ENCODE peak calls at places on chromosomes 3 and 15, in nine cellular contexts. W is brain microvascular endothelial cell, F is HCT116, R is WERI-Rb-1, X is cardiac fibroblast, O is neural progenitor cell, D is dorsolateral prefrontal cortex, P is MM.1S, A is HFF-Myc. G is an unnamed sample.

GRCh38 chr3:20692675-20693074 is 506.7 kb upstream of the SGO1 start:
- DNase-seq in W (no peak), F (no peak), R (no peak), X (no peak), O (no peak), D (no peak), P (no peak), A (no peak), G (no peak)

GRCh38 chr15:40456299-40456712 is 14.5 kb upstream of the CHST14 start:
- DNase-seq in W (no peak), F (no peak), R (no peak), X (no peak), O (no peak), D (no peak), P (no peak), A (no peak), G (no peak)

GRCh38 chr3:131231710-131232348 is 149.7 kb upstream of the NUDT16 start:
- DNase-seq in W (no peak), F (no peak), R (no peak), X (peak), O (no peak), D (no peak), P (no peak), A (no peak), G (no peak)

GRCh38 chr3:112667599-112667998 is 26.7 kb upstream of the CCDC80 start:
- DNase-seq in W (no peak), F (no peak), R (no peak), X (no peak), O (no peak), D (no peak), P (no peak), A (no peak), G (no peak)

GRCh38 chr3:32336123-32336518 is 55.5 kb upstream of the CMTM7 start:
- DNase-seq in W (no peak), F (no peak), R (no peak), X (no peak), O (no peak), D (no peak), P (no peak), A (no peak), G (no peak)

GRCh38 chr15:50940506-50940905 is 32.0 kb downstream of the AP4E1 start:
- DNase-seq in W (peak), F (no peak), R (no peak), X (peak), O (no peak), D (no peak), P (no peak), A (no peak), G (no peak)

GRCh38 chr3:182268711-182269110 is 524.6 kb upstream of the ATP11B start:
- DNase-seq in W (no peak), F (no peak), R (no peak), X (no peak), O (no peak), D (no peak), P (no peak), A (no peak), G (no peak)

GRCh38 chr15:91101356-91101920 is 1.4 kb downstream of the SV2B start:
- DNase-seq in W (no peak), F (no peak), R (no peak), X (no peak), O (no peak), D (no peak), P (no peak), A (no peak), G (no peak)

GRCh38 chr15:90421527-90421926 is 33.5 kb downstream of the IQGAP1 start:
- DNase-seq in W (peak), F (no peak), R (no peak), X (no peak), O (no peak), D (no peak), P (no peak), A (no peak), G (no peak)

GRCh38 chr15:70589221-70589620 is 174.1 kb downstream of the UACA start:
- DNase-seq in W (peak), F (no peak), R (no peak), X (peak), O (no peak), D (no peak), P (no peak), A (no peak), G (peak)

GRCh38 chr3:42066516-42067181 is 24.5 kb upstream of the TRAK1 start:
- DNase-seq in W (peak), F (no peak), R (no peak), X (peak), O (peak), D (no peak), P (no peak), A (no peak), G (no peak)

GRCh38 chr3:133455281-133455680 is 55.4 kb downstream of the BFSP2 start:
- DNase-seq in W (no peak), F (no peak), R (peak), X (no peak), O (peak), D (no peak), P (no peak), A (no peak), G (no peak)

GRCh38 chr15:66045542-66045941 is 176.3 kb downstream of the RAB11A start:
- DNase-seq in W (no peak), F (no peak), R (no peak), X (no peak), O (no peak), D (no peak), P (no peak), A (no peak), G (no peak)

GRCh38 chr3:128813003-128813564 is 66.3 kb upstream of the ACAD9 start:
- DNase-seq in W (no peak), F (no peak), R (no peak), X (no peak), O (no peak), D (peak), P (no peak), A (no peak), G (no peak)

GRCh38 chr15:70096215-70096974 is 1.3 kb downstream of the TLE3 start:
- DNase-seq in W (peak), F (no peak), R (no peak), X (peak), O (no peak), D (peak), P (peak), A (no peak), G (no peak)

GRCh38 chr3:32217339-32217738 is 21.1 kb upstream of the CMTM8 start:
- DNase-seq in W (no peak), F (no peak), R (no peak), X (no peak), O (no peak), D (no peak), P (no peak), A (no peak), G (no peak)

GRCh38 chr15:43183270-43183669 is 1.9 kb upstream of the CCNDBP1 start:
- DNase-seq in W (no peak), F (no peak), R (no peak), X (no peak), O (no peak), D (no peak), P (no peak), A (no peak), G (no peak)

GRCh38 chr3:126530171-126531050 is 6.5 kb downstream of the CHST13 start:
- DNase-seq in W (no peak), F (no peak), R (no peak), X (no peak), O (no peak), D (no peak), P (no peak), A (no peak), G (no peak)

GRCh38 chr15:41561777-41562145 is 2.7 kb downstream of the TYRO3 start:
- DNase-seq in W (peak), F (no peak), R (peak), X (peak), O (peak), D (peak), P (no peak), A (no peak), G (no peak)

GRCh38 chr3:150823277-150823676 is 60.3 kb upstream of the SIAH2 start:
- DNase-seq in W (no peak), F (no peak), R (no peak), X (no peak), O (no peak), D (no peak), P (no peak), A (no peak), G (no peak)

GRCh38 chr15:92930061-92930460 is 29.9 kb downstream of the CHD2 start:
- DNase-seq in W (no peak), F (no peak), R (peak), X (no peak), O (no peak), D (no peak), P (no peak), A (no peak), G (no peak)

GRCh38 chr15:50206020-50206419 is 24.0 kb downstream of the SLC27A2 start:
- DNase-seq in W (no peak), F (no peak), R (no peak), X (no peak), O (no peak), D (no peak), P (no peak), A (no peak), G (no peak)

GRCh38 chr3:53422954-53423708 is 71.3 kb upstream of the CACNA1D start:
- DNase-seq in W (no peak), F (no peak), R (peak), X (no peak), O (no peak), D (no peak), P (no peak), A (no peak), G (no peak)

GRCh38 chr3:99843590-99844260 is 26.1 kb downstream of the CMSS1 start:
- DNase-seq in W (no peak), F (no peak), R (peak), X (peak), O (no peak), D (no peak), P (no peak), A (no peak), G (no peak)

GRCh38 chr3:37032961-37033360 is 39.6 kb downstream of the MLH1 start:
- DNase-seq in W (no peak), F (no peak), R (no peak), X (peak), O (no peak), D (peak), P (no peak), A (no peak), G (no peak)

GRCh38 chr15:35547775-35548364 is 1.9 kb upstream of the DPH6 start:
- DNase-seq in W (no peak), F (no peak), R (no peak), X (no peak), O (peak), D (no peak), P (no peak), A (no peak), G (no peak)

GRCh38 chr15:101807345-101807945 is 4.1 kb downstream of the OR4F6 start:
- DNase-seq in W (no peak), F (no peak), R (no peak), X (no peak), O (no peak), D (no peak), P (no peak), A (no peak), G (peak)

GRCh38 chr3:113867506-113867905 is 28.9 kb downstream of the GRAMD1C start:
- DNase-seq in W (peak), F (peak), R (no peak), X (no peak), O (no peak), D (no peak), P (no peak), A (no peak), G (no peak)

GRCh38 chr3:94004301-94004910 is 24.0 kb downstream of the STX19 start:
- DNase-seq in W (peak), F (peak), R (no peak), X (peak), O (peak), D (no peak), P (peak), A (peak), G (peak)

GRCh38 chr15:90558182-90558581 is 28.5 kb downstream of the CRTC3 start:
- DNase-seq in W (no peak), F (no peak), R (peak), X (peak), O (no peak), D (no peak), P (no peak), A (no peak), G (no peak)

GRCh38 chr3:25468866-25469319 is 40.8 kb downstream of the RARB start:
- DNase-seq in W (peak), F (no peak), R (no peak), X (peak), O (peak), D (peak), P (no peak), A (no peak), G (peak)

GRCh38 chr15:77373441-77373840 is 46.5 kb downstream of the PEAK1 start:
- DNase-seq in W (no peak), F (no peak), R (no peak), X (no peak), O (no peak), D (no peak), P (no peak), A (no peak), G (no peak)

GRCh38 chr15:74788716-74789151 is 6.9 kb downstream of the CSK start:
- DNase-seq in W (no peak), F (no peak), R (no peak), X (no peak), O (peak), D (no peak), P (peak), A (no peak), G (no peak)

GRCh38 chr15:74786659-74787165 is 4.8 kb downstream of the CSK start:
- DNase-seq in W (no peak), F (no peak), R (no peak), X (no peak), O (no peak), D (no peak), P (peak), A (no peak), G (no peak)

GRCh38 chr15:74789171-74789627 is 7.3 kb downstream of the CSK start:
- DNase-seq in W (no peak), F (no peak), R (no peak), X (no peak), O (no peak), D (no peak), P (peak), A (no peak), G (no peak)

GRCh38 chr15:74788042-74788715 is 6.3 kb downstream of the CSK start:
- DNase-seq in W (no peak), F (no peak), R (no peak), X (no peak), O (no peak), D (no peak), P (no peak), A (no peak), G (no peak)

GRCh38 chr15:74787251-74788041 is 5.6 kb downstream of the CSK start:
- DNase-seq in W (peak), F (no peak), R (peak), X (peak), O (peak), D (peak), P (peak), A (peak), G (no peak)
- TF ChIP-seq CTCF in W (peak), F (peak), R (peak), X (peak), O (peak), D (peak), P (peak), A (peak), G (peak)

DNA sequence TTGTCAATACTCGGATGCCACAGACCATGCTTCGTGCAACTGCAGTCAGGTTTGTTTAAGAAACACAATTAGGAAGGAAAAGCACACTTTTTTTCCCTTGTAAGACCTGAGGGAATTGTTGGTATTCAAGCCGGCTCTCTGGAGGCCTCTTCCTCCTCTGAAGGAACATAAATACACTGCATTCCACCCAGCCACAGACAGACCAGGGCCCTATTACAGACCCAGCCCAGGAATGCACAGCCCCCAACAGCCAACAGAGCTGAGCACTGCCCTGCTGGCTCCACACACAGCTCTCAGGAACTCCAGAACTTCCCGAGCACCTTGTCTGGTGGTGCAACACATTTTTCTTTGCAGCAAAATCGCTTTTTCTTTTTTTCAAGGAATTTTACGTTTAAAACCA is 488.7 kb upstream of the PROK2 start:
- DNase-seq in W (peak), F (no peak), R (no peak), X (peak), O (peak), D (no peak), P (no peak), A (no peak), G (peak)
- H3K4me3 ChIP-seq in W (no peak), F (no peak), R (no peak), X (no peak), O (no peak), D (no peak), P (no peak), A (no peak), G (no peak)

GRCh38 chr3:1406250-1406649 is 313.4 kb downstream of the CNTN6 start:
- DNase-seq in W (no peak), F (no peak), R (no peak), X (no peak), O (no peak), D (no peak), P (no peak), A (no peak), G (no peak)

GRCh38 chr3:1400571-1400970 is 307.7 kb downstream of the CNTN6 start:
- DNase-seq in W (no peak), F (no peak), R (no peak), X (no peak), O (no peak), D (no peak), P (no peak), A (no peak), G (no peak)

DNA sequence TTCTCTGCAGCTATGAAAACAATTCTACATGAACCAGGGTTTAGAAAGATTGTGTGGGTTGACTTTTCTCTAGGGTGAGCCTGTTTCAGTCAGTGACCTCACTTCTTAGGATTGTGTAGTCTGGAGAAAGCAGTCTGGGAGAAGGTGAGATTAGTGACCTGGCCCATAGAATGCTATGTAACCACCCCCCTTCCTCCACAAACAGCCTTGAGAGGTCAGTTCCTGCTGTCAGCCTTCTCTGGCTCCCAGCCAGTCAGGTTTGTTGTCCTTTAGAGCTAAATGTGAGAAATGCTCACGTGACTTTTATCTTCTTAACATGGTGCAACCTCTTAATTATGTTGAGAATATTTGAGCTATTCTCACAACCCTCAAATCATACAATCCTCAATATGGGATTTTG is 311.4 kb downstream of the CNTN6 start:
- DNase-seq in W (peak), F (no peak), R (peak), X (no peak), O (peak), D (no peak), P (no peak), A (no peak), G (no peak)
- TF ChIP-seq CTCF in W (no peak), F (no peak), R (no peak), X (no peak), O (no peak), D (no peak), P (no peak), A (no peak), G (no peak)

DNA sequence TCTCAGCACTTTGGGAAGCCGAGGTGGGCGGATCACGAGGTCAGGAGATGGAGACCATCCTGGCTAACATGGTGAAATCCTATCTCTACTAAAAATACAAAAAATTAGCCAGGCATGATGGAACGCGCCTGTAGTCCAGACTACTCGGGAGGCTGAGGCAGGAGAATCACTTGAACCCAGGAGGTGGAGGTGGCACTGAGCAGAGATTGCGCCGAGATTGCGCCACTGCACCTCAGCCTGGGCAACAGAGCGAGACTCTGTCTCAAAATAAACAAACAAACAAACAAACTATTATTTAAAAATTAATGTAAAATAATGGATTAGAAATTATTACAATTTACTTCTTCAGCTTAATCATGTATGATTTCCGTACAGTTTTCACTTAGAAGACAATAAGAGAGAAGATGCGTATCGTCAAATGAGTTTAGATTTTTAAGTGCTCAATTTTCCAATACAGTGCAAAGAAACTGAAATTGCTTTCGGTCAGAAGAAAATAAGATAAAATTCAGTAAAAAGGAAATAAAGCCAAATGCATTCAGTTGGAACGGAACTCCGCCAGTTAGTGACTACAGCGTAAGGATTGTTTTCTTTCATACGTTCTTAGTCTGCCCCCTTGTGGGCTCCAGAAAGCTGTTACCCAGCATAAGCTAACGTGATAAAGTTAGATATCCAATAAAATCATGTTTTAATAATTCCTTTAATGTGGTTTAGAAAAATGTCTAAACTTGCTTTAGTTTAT is 24.8 kb downstream of the AADAC start:
- DNase-seq in W (peak), F (peak), R (peak), X (peak), O (peak), D (no peak), P (peak), A (peak), G (peak)
- H3K4me3 ChIP-seq in W (no peak), F (peak), R (no peak), X (no peak), O (no peak), D (peak), P (no peak), A (no peak), G (no peak)

DNA sequence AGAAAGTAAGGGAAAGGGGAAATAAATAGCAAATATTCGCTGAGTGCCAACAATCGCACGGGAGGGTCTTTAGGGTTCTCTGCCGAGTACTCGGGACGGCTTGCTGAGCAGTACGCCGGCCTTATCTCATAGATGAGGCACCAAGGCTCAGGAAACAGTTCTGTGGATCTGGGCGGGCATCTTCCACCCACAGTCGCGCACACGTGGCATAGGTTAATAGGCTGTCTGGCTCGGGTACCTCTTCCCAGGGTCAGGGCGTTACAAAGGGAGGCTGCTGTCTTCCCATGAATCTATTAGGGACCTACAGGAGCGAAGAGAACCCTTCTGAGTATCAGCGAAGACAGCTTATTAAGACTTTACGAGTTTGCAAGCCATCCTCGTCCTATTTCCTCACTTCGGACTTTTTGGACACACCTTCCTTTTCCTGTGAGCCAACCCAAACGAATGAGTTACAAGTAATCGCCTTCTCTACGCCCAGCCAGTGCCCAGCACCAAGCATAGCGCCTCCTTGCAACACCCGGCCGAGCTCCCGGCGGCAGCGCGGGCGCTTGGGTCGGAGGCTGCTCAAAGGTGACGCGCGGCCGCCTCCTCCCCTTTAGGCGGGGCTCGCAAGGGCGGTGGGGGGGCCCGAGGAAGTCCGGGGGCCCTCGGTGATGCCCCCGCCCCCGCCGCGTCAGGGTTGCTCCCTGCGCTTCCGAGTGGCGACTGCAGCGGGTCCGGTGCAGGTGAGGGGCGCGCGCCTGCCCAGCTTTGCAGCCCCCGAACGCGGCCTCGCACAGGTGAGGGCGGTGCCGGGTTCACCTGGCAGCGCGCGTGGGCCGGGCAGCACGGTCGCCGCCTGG is at the start of gene MCTP2:
- DNase-seq in W (peak), F (peak), R (no peak), X (peak), O (peak), D (peak), P (peak), A (no peak), G (peak)
- TF ChIP-seq CTCF in W (peak), F (peak), R (no peak), X (no peak), O (peak), D (no peak), P (peak), A (no peak), G (peak)